ENCODE peak calls at places on chromosomes 7 and 10, in nine cellular contexts. D, F, C, N, H, P, L, B and I are unnamed samples.

GRCh38 chr10:13526952-13527863 is 1.6 kb downstream of the BEND7 start:
- DNase-seq in H (no peak), B (peak), P (no peak), D (no peak), N (peak), C (peak), F (no peak), L (no peak), I (peak)

GRCh38 chr10:112250555-112250954 is 32.6 kb upstream of the TECTB start:
- DNase-seq in L (no peak), F (no peak), B (no peak), H (no peak), C (peak), P (no peak), N (peak), D (no peak), I (peak)

GRCh38 chr7:151088856-151089699 is 2.8 kb downstream of the AGAP3 start:
- DNase-seq in P (peak), F (peak), N (peak), L (peak), D (no peak), B (no peak), H (no peak), C (peak), I (peak)

GRCh38 chr10:82277591-82277990 is 402.6 kb downstream of the NRG3 start:
- DNase-seq in F (no peak), C (peak), B (no peak), H (no peak), L (no peak), P (no peak), D (no peak), N (no peak), I (peak)

GRCh38 chr7:18902892-18903291 is 214.5 kb downstream of the TWIST1 start:
- DNase-seq in H (no peak), P (no peak), C (no peak), B (no peak), D (no peak), N (no peak), L (no peak), F (no peak), I (no peak)

GRCh38 chr7:137142376-137142775 is 201.2 kb downstream of the PTN start:
- DNase-seq in F (no peak), N (peak), C (peak), B (no peak), L (no peak), P (no peak), H (no peak), D (no peak), I (no peak)

GRCh38 chr7:116518971-116519370 is 5.9 kb upstream of the CAV1 start:
- DNase-seq in P (no peak), L (no peak), D (no peak), C (no peak), H (no peak), B (no peak), F (no peak), N (no peak), I (no peak)

GRCh38 chr10:86657011-86657395 is 2.7 kb downstream of the OPN4 start:
- DNase-seq in H (no peak), C (no peak), D (no peak), L (no peak), P (peak), N (no peak), B (no peak), F (no peak), I (no peak)

GRCh38 chr10:132461683-132462231 is 64.8 kb downstream of the PWWP2B start:
- DNase-seq in C (no peak), P (peak), F (peak), L (peak), H (no peak), N (peak), B (no peak), D (no peak), I (no peak)

GRCh38 chr10:62817763-62818425 is 1.7 kb upstream of the EGR2 start:
- DNase-seq in N (peak), H (peak), P (peak), C (peak), F (peak), L (peak), B (no peak), D (peak), I (peak)

GRCh38 chr10:79184141-79184625 is 115.4 kb downstream of the ZMIZ1 start:
- DNase-seq in H (no peak), P (no peak), L (peak), N (peak), F (peak), C (peak), B (peak), D (no peak), I (peak)

GRCh38 chr10:66215005-66215404 is 710.8 kb upstream of the LRRTM3 start:
- DNase-seq in N (peak), F (no peak), H (no peak), D (no peak), C (no peak), P (no peak), B (no peak), L (no peak), I (peak)

GRCh38 chr7:33054261-33054964 is 8.2 kb downstream of the NT5C3A start:
- DNase-seq in N (peak), C (no peak), F (no peak), D (no peak), H (no peak), L (no peak), P (no peak), B (no peak), I (no peak)

GRCh38 chr10:77873558-77874380 is 52.8 kb downstream of the DLG5 start:
- DNase-seq in H (no peak), C (peak), N (peak), F (peak), P (peak), L (peak), D (peak), B (no peak), I (peak)

GRCh38 chr7:98107313-98107691 is 640 bp downstream of the LMTK2 start:
- DNase-seq in P (no peak), N (peak), H (peak), F (peak), C (peak), B (no peak), D (peak), L (peak), I (peak)

GRCh38 chr10:97915761-97916160 is 66.1 kb downstream of the GOLGA7B start:
- DNase-seq in F (no peak), C (no peak), N (no peak), D (no peak), L (no peak), H (no peak), B (no peak), P (no peak), I (no peak)

GRCh38 chr10:124648738-124649137 is 95.4 kb downstream of the FAM53B start:
- DNase-seq in L (peak), D (peak), H (peak), B (peak), P (peak), N (peak), F (peak), C (peak), I (peak)

GRCh38 chr7:3922175-3922635 is 621.2 kb downstream of the SDK1 start:
- DNase-seq in L (no peak), C (peak), N (peak), D (no peak), F (no peak), H (peak), P (peak), B (peak), I (peak)

DNA sequence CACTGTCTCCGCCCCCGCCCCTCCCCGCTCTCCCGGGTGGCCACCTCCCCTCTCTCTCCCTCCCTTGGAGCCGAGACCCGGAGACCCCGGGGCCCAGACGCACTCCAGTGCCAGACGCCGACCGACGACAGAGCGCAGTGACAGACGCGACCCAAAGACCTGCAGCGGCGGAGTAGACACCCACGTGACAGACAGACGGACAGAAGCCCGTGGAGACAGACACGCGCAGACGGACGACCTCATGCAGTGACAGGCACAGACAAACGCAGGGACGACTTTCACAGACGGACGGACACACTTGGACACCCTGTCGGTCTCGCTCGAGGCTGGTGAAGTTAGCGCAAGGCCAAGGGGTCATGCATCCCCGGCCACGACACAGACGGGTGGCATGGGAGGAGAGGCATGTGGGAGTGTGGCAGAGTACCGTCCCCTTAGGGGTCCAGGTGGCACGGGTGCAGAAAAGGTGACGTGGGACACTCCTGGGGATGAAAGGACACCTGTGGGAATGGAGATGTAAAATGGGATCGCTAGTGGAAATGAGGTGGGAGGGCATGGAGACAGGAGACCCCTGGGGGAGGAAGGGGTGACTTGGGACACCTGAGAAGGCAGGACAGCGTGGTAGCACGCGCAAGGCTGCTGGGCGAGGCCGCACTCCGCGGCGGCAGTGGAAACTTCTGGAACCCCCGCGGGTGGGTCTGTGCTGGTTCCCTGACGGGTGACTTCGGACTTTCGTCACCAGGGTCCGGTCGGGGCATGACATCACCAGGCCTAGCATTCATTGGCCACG is 461 bp upstream of the ACHE start:
- DNase-seq in F (peak), C (no peak), P (no peak), B (no peak), N (no peak), L (peak), H (peak), D (peak), I (no peak)
- H3K4me3 ChIP-seq in F (peak), C (no peak), P (no peak), B (no peak), N (no peak), L (no peak), H (peak), D (peak), I (peak)

GRCh38 chr10:72784551-72785421 is 92.8 kb downstream of the MCU start:
- DNase-seq in D (no peak), P (peak), L (no peak), H (peak), C (peak), F (no peak), B (peak), N (peak), I (peak)
- H3K4me3 ChIP-seq in D (no peak), P (no peak), L (no peak), H (no peak), C (no peak), F (no peak), B (no peak), N (no peak), I (no peak)

DNA sequence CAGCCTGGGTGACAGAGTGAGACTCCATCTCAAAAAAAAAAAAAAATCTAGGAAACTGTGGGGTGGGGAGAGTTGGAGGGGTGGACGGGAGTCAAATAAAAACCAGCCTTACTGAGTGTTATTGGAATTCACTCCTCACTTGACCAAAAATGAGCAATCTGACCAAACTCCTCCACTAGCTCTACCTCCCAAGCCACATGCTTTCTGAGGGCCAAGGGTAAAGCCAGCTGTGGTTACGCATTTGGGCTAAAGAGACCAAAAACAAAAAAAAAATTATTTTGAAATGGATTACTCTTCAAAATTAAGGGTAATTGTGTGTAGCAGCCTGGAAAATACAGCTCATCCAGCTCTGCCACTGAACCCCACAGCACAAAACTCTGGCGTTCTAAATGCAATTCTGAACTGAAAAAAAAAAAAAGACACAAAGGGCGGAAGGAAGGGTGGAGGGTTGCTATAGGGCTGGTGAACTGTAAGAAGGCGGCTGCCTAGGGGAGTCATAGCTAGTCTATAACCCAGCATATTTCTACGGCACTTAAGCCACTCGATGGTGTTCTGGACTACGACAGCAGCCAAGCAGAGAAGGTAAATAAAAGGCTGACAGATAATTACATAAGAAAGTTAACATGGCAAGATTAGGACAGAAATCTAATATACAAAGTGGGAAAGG is 7.8 kb downstream of the ELMO1 start:
- DNase-seq in B (no peak), L (no peak), D (peak), P (no peak), N (no peak), F (no peak), H (no peak), C (no peak), I (no peak)
- H3K4me3 ChIP-seq in B (no peak), L (no peak), D (no peak), P (no peak), N (no peak), F (no peak), H (no peak), C (no peak), I (no peak)

GRCh38 chr7:139913555-139914135 is 84.6 kb downstream of the TBXAS1 start:
- DNase-seq in F (no peak), P (no peak), C (no peak), D (no peak), B (no peak), H (no peak), N (no peak), L (no peak), I (no peak)
- H3K4me3 ChIP-seq in F (no peak), P (no peak), C (no peak), D (no peak), B (no peak), H (no peak), N (no peak), L (no peak), I (no peak)

GRCh38 chr10:22321831-22322662 is 1.1 kb downstream of the BMI1 start:
- DNase-seq in N (peak), C (no peak), L (peak), P (peak), B (no peak), F (no peak), D (no peak), H (peak), I (peak)

GRCh38 chr10:22324413-22324812 is 3.5 kb downstream of the BMI1 start:
- DNase-seq in L (no peak), D (no peak), F (no peak), P (no peak), H (no peak), C (no peak), N (no peak), B (no peak), I (no peak)

GRCh38 chr10:22322663-22323160 is 1.8 kb downstream of the BMI1 start:
- DNase-seq in N (no peak), B (no peak), P (no peak), D (no peak), L (no peak), H (no peak), C (no peak), F (no peak), I (no peak)

GRCh38 chr10:22324893-22325271 is 4.0 kb downstream of the BMI1 start:
- DNase-seq in L (no peak), P (no peak), H (no peak), B (no peak), C (no peak), N (no peak), F (no peak), D (no peak), I (no peak)

DNA sequence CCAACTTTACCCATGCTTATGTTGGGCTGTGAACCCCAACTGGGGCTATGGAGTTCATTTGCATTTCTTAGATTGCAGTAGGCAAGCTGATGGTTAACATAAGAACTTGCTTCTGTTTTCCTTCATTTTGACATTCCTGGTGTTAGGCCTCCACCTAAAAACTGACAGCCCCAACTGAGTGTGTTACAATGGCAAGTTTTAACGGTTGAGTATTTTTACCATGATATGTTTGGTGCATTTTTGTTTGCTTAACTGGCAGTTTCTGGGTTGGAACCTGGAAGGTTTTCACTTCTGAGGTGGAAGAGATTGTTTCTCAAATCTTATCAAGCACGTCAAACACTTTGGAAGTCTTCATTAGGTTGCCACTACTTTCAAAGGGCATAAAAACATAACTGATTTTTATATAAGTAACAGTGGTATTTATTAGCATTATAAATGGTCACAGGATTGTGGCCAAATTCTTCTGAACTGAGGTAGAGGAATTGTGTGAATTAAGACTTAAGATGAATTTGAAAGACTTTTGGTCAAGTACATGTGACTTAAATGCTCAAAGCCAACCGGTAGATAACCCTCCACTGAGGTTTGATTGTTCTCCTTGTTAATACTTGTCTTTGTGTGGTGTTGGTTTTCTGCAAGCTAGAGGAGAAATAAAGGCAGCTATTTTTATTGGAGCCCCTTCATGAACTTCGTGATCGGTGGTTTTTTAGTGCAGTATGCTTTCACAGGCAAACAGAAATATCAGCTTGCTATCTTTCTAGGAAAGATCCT is 2.8 kb downstream of the BMI1 start:
- DNase-seq in C (no peak), H (no peak), D (no peak), N (no peak), F (no peak), L (no peak), P (no peak), B (no peak), I (no peak)
- H3K4me3 ChIP-seq in C (no peak), H (no peak), D (peak), N (peak), F (no peak), L (no peak), P (no peak), B (no peak), I (no peak)